ENCODE peak calls at places on chromosomes 2 and 18, in nine cellular contexts. C is NCI-H1694 treated with DMSO at 0.1 percent for 48 hours; V is stimulated activated CD4-positive, alpha-beta T cell treated with anti-CD3 and anti-CD28 coated beads, TNF-alpha, amount 100 ng/mL, for 1 hour; W is A172; D is AG09319; H is activated gamma-delta T cell; L is anterior cingulate cortex; S is activated T-cell treated with anti-CD3 and anti-CD28 coated beads for 4 hours; P is NCI-H146. Y is an unnamed sample.

GRCh38 chr2:36967236-36967876 is 1.0 kb upstream of the STRN start:
- DNase-seq in C (peak), V (no peak), W (no peak), D (no peak), H (no peak), L (no peak), S (no peak), P (peak), Y (no peak)

GRCh38 chr2:65802298-65802942 is 370.0 kb upstream of the SPRED2 start:
- DNase-seq in C (no peak), V (no peak), W (no peak), D (no peak), H (no peak), L (no peak), S (no peak), P (no peak), Y (no peak)

GRCh38 chr2:111904726-111905476 is 6.5 kb downstream of the MERTK start:
- DNase-seq in C (no peak), V (no peak), W (no peak), D (no peak), H (no peak), L (no peak), S (no peak), P (no peak), Y (no peak)

GRCh38 chr2:174768557-174768956 is 4.3 kb upstream of the CHRNA1 start:
- DNase-seq in C (no peak), V (no peak), W (no peak), D (no peak), H (no peak), L (no peak), S (no peak), P (no peak), Y (no peak)

GRCh38 chr2:18546586-18546985 is 13.9 kb downstream of the RDH14 start:
- DNase-seq in C (no peak), V (no peak), W (no peak), D (no peak), H (no peak), L (no peak), S (no peak), P (peak), Y (no peak)

GRCh38 chr2:183037281-183037659 is 987 bp downstream of the NCKAP1 start:
- DNase-seq in C (peak), V (no peak), W (peak), D (no peak), H (no peak), L (no peak), S (no peak), P (no peak), Y (no peak)

GRCh38 chr2:231425291-231425810 is 29.8 kb downstream of the B3GNT7 start:
- DNase-seq in C (no peak), V (no peak), W (peak), D (no peak), H (no peak), L (no peak), S (no peak), P (peak), Y (no peak)

GRCh38 chr18:61535401-61535800 is 202.2 kb downstream of the CDH20 start:
- DNase-seq in C (no peak), V (no peak), W (no peak), D (no peak), H (no peak), L (no peak), S (no peak), P (no peak), Y (no peak)

GRCh38 chr2:46716806-46717732 is 198.5 kb downstream of the MCFD2 start:
- DNase-seq in C (no peak), V (no peak), W (no peak), D (peak), H (no peak), L (no peak), S (no peak), P (peak), Y (no peak)

GRCh38 chr2:174683392-174683759 is 80.9 kb downstream of the CHRNA1 start:
- DNase-seq in C (no peak), V (no peak), W (peak), D (no peak), H (no peak), L (no peak), S (no peak), P (peak), Y (no peak)

GRCh38 chr2:11111811-11112425 is 43.3 kb upstream of the SLC66A3 start:
- DNase-seq in C (no peak), V (no peak), W (no peak), D (no peak), H (no peak), L (no peak), S (no peak), P (no peak), Y (peak)

GRCh38 chr2:231297108-231297908 is 98.2 kb upstream of the B3GNT7 start:
- DNase-seq in C (peak), V (no peak), W (peak), D (no peak), H (no peak), L (peak), S (no peak), P (peak), Y (peak)

GRCh38 chr2:150296795-150297546 is 190.5 kb downstream of the RND3 start:
- DNase-seq in C (no peak), V (no peak), W (peak), D (no peak), H (no peak), L (no peak), S (no peak), P (no peak), Y (no peak)

GRCh38 chr18:23650963-23651927 is 11.5 kb downstream of the ANKRD29 start:
- DNase-seq in C (no peak), V (no peak), W (peak), D (peak), H (no peak), L (no peak), S (no peak), P (peak), Y (no peak)

Y was measured in stimulated activated CD8-positive, alpha-beta memory T cell treated with anti-CD3 and anti-CD28 coated beads, Interleukin-4, amount 100 ng/mL, for 48 hours.